ENCODE peak calls at places on chromosomes 11 and 22, in five cellular contexts. Z, F, V, O and E are unnamed samples.

GRCh38 chr11:44456544-44457270 is 108.8 kb upstream of the CD82 start:
- DNase-seq in Z (no peak), F (no peak), V (peak; percentile 42), O (no peak), E (no peak)

GRCh38 chr11:66232769-66233168 is 35.7 kb upstream of the RAB1B start:
- DNase-seq in V (no peak), Z (no peak), F (no peak), O (no peak), E (no peak)

GRCh38 chr11:131690776-131691557 is 320.6 kb downstream of the NTM start:
- DNase-seq in F (no peak), O (no peak), V (no peak), Z (no peak), E (no peak)

GRCh38 chr11:103491777-103492176 is 382.6 kb downstream of the DYNC2H1 start:
- DNase-seq in Z (no peak), O (no peak), V (no peak), F (no peak), E (no peak)

GRCh38 chr11:120455487-120455886 is 56.1 kb upstream of the GRIK4 start:
- DNase-seq in O (no peak), V (no peak), Z (no peak), F (no peak), E (no peak)

GRCh38 chr11:133681901-133682300 is 149.6 kb upstream of the OPCML start:
- DNase-seq in V (peak; percentile 26), F (no peak), Z (no peak), O (no peak), E (no peak)

GRCh38 chr22:43798492-43798891 is 13.6 kb downstream of the EFCAB6 start:
- DNase-seq in Z (no peak), V (no peak), O (no peak), F (no peak), E (no peak)

GRCh38 chr22:46075764-46076531 is 74.4 kb upstream of the PPARA start:
- DNase-seq in V (no peak), Z (no peak), F (no peak), O (no peak), E (no peak)

GRCh38 chr11:33753304-33753703 is 17.1 kb upstream of the CD59 start:
- DNase-seq in F (peak; percentile 37), Z (peak; percentile 30), O (no peak), V (no peak), E (no peak)

GRCh38 chr11:68652683-68653156 is 31.6 kb upstream of the GAL start:
- DNase-seq in F (no peak), O (no peak), V (no peak), Z (no peak), E (no peak)

GRCh38 chr11:7245341-7245740 is 6.4 kb upstream of the SYT9 start:
- DNase-seq in F (no peak), V (no peak), O (no peak), Z (no peak), E (no peak)
- H3K9me3 ChIP-seq in F (no peaks in the 10 kb centered on the region), V (no peaks in the 10 kb centered on the region), O (no peaks in the 10 kb centered on the region), Z (no peaks in the 10 kb centered on the region), E (no peaks in the 10 kb centered on the region)

GRCh38 chr22:48697694-48698276 is 1129.9 kb downstream of the BRD1 start:
- DNase-seq in V (no peak), Z (no peak), O (no peak), F (no peak), E (no peak)
- H3K9me3 ChIP-seq in V (no peaks in the 10 kb centered on the region), Z (peaks cover 90% of the 10 kb centered on the region), O (no peaks in the 10 kb centered on the region), F (no peaks in the 10 kb centered on the region), E (no peaks in the 10 kb centered on the region)

GRCh38 chr11:31512117-31512516 is 2.5 kb downstream of the ELP4 start:
- DNase-seq in V (no peak), Z (no peak), O (no peak), F (no peak), E (no peak)

GRCh38 chr11:31509412-31510345 is at the start of the genes ELP4 and IMMP1L:
- DNase-seq in O (peak; percentile 93), V (peak; percentile 92), Z (peak; percentile 85), F (peak; percentile 97), E (peak; percentile 93)

GRCh38 chr11:31509017-31509411 is 408 bp downstream of the IMMP1L start:
- DNase-seq in O (no peak), F (no peak), Z (no peak), V (no peak), E (no peak)
- H3K9me3 ChIP-seq in O (no peaks in the 10 kb centered on the region), F (no peaks in the 10 kb centered on the region), Z (no peaks in the 10 kb centered on the region), V (no peaks in the 10 kb centered on the region), E (no peaks in the 10 kb centered on the region)

GRCh38 chr22:30979932-30980331 is 10.9 kb downstream of the TUG1 start:
- DNase-seq in F (no peak), Z (no peak), V (no peak), O (no peak), E (no peak)
- H3K9me3 ChIP-seq in F (peaks cover 9% of the 10 kb centered on the region), Z (peaks cover 7% of the 10 kb centered on the region), V (peaks cover 12% of the 10 kb centered on the region), O (peaks cover 50% of the 10 kb centered on the region), E (peaks cover 93% of the 10 kb centered on the region)

DNA sequence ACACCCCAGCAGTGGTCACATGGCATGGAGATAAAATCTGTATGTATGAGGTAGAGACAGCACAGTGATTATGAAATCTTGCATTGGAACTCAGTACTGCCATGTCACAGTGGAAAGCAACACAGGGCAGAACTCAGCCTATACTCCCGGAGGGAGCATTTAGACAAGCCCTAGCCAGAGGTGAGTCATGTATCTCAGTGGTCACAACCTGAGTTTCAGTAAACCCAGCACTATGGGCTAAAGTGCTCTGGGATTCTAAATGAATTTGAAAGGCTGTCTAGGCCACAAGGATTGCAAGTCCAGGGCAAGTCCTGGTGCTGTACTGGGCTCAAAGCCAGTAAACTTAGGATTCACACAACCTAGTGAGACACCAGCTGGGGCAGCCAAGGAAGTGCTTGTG is 1717.1 kb upstream of the RAG2 start:
- DNase-seq in F (peak; percentile 17), Z (no peak), O (no peak), V (no peak), E (no peak)
- H3K9me3 ChIP-seq in F (peaks cover 24% of the 10 kb centered on the region), Z (peaks cover 11% of the 10 kb centered on the region), O (no peaks in the 10 kb centered on the region), V (no peaks in the 10 kb centered on the region), E (peaks cover 5% of the 10 kb centered on the region)